ENCODE peak calls at places on chromosomes 3 and 15, in seven cellular contexts. J is activated naive CD8-positive, alpha-beta T cell treated with anti-CD3 and anti-CD28 coated beads for 36 hours; B is stimulated activated CD8-positive, alpha-beta memory T cell treated with anti-CD3 and anti-CD28 coated beads, Interleukin-12 subunit alpha, Interleukin-12 subunit beta, amount 100 ng/mL, for 4 hours; Q is activated CD4-positive, alpha-beta T cell treated with anti-CD3 and anti-CD28 coated beads, Interleukin-2, amount 50 U/mL, for 4 hours; W is MCF 10A; M is neural crest cell; D is fibroblast of lung. A is an unnamed sample.

GRCh38 chr3:42149537-42150426 is 58.6 kb downstream of the TRAK1 start:
- DNase-seq in W (peak; percentile 44), Q (no peak), J (no peak), D (no peak), B (no peak), M (no peak), A (no peak)

GRCh38 chr15:100264994-100265640 is 76.7 kb downstream of the ADAMTS17 start:
- DNase-seq in M (no peak), D (no peak), Q (no peak), J (no peak), B (no peak), W (no peak), A (no peak)

GRCh38 chr15:70703066-70703465 is 60.3 kb downstream of the UACA start:
- DNase-seq in J (no peak), W (no peak), M (no peak), D (peak; percentile 37), B (no peak), Q (no peak), A (no peak)

GRCh38 chr3:10213156-10213792 is 35.0 kb upstream of the TATDN2 start:
- DNase-seq in B (no peak), D (peak; percentile 53), M (no peak), Q (no peak), W (no peak), J (no peak), A (no peak)

GRCh38 chr15:48373855-48374421 is 42.7 kb downstream of the DUT start:
- DNase-seq in D (peak; percentile 98), J (no peak), M (no peak), W (peak; percentile 91), Q (no peak), B (no peak), A (no peak)

GRCh38 chr15:69393831-69394491 is 20.2 kb upstream of the KIF23 start:
- DNase-seq in W (peak; percentile 55), J (no peak), Q (no peak), D (peak; percentile 40), B (no peak), M (no peak), A (no peak)

GRCh38 chr3:65922441-65922840 is 116.3 kb downstream of the MAGI1 start:
- DNase-seq in J (no peak), Q (no peak), W (no peak), D (peak; percentile 41), M (no peak), B (no peak), A (no peak)

GRCh38 chr15:69424001-69424400 is 9.9 kb downstream of the KIF23 start:
- DNase-seq in D (peak; percentile 63), B (no peak), J (no peak), W (no peak), Q (no peak), M (no peak), A (no peak)

GRCh38 chr15:89002281-89002761 is 85.9 kb upstream of the ABHD2 start:
- DNase-seq in D (peak; percentile 75), Q (no peak), M (no peak), W (peak; percentile 14), B (no peak), J (no peak), A (peak; percentile 63)

GRCh38 chr3:126351086-126351770 is 6.0 kb downstream of the KLF15 start:
- DNase-seq in W (no peak), D (no peak), M (no peak), Q (no peak), B (no peak), J (no peak), A (peak; percentile 59)

GRCh38 chr15:42549052-42549491 is 434 bp downstream of the HAUS2 start:
- DNase-seq in M (no peak), W (peak; percentile 46), J (no peak), Q (no peak), D (peak; percentile 27), B (no peak), A (no peak)

GRCh38 chr3:187920871-187921270 is 175.6 kb upstream of the BCL6 start:
- DNase-seq in W (no peak), J (no peak), D (peak; percentile 47), Q (no peak), B (no peak), M (no peak), A (no peak)

GRCh38 chr3:99753268-99753975 is 64.2 kb upstream of the CMSS1 start:
- DNase-seq in B (no peak), W (peak; percentile 71), D (peak; percentile 81), J (peak; percentile 1), M (peak; percentile 26), Q (no peak), A (no peak)

GRCh38 chr3:195876297-195877031 is 31.9 kb downstream of the TNK2 start:
- DNase-seq in M (no peak), J (no peak), D (no peak), Q (no peak), W (peak; percentile 63), B (no peak), A (no peak)

GRCh38 chr3:107942244-107942643 is 148.6 kb downstream of the CD47 start:
- DNase-seq in B (no peak), D (peak; percentile 40), M (no peak), Q (no peak), W (peak; percentile 8), J (peak; percentile 31), A (no peak)

GRCh38 chr15:46732060-46732459 is 985.2 kb upstream of the SEMA6D start:
- DNase-seq in B (no peak), Q (no peak), J (no peak), W (no peak), D (no peak), M (no peak), A (no peak)

GRCh38 chr15:75947117-75947516 is 43.4 kb downstream of the FBXO22 start:
- DNase-seq in W (peak; percentile 77), J (no peak), M (no peak), B (no peak), Q (no peak), D (peak; percentile 86), A (no peak)

GRCh38 chr3:148827585-148827984 is at the start of gene CPB1:
- DNase-seq in J (no peak), B (no peak), D (no peak), Q (no peak), W (no peak), M (no peak), A (no peak)

A was measured in natural killer cell treated with Interleukin-12 subunit alpha and Interleukin-12 subunit beta and Interleukin-15 and Interleukin-18, amount 100 ng/mL, for 72 hours.